ENCODE peak calls at places on chromosome 17, in seven cellular contexts. R, N, V, O, T, P and Q are unnamed samples.

GRCh38 chr17:50149425-50150353 is 788 bp downstream of the PPP1R9B start:
- DNase-seq in R (peak), N (no peak), V (peak), O (peak), T (peak), P (peak), Q (no peak)

GRCh38 chr17:82505296-82505695 is 14.2 kb upstream of the FOXK2 start:
- DNase-seq in R (no peak), N (no peak), V (no peak), O (no peak), T (no peak), P (no peak), Q (no peak)

GRCh38 chr17:79572136-79572915 is 38.5 kb downstream of the RBFOX3 start:
- DNase-seq in R (no peak), N (no peak), V (no peak), O (no peak), T (no peak), P (no peak), Q (no peak)

GRCh38 chr17:82108038-82108998 is 10.3 kb upstream of the FASN start:
- DNase-seq in R (no peak), N (no peak), V (no peak), O (no peak), T (no peak), P (no peak), Q (peak)

GRCh38 chr17:15332338-15332737 is 9.1 kb downstream of the TEKT3 start:
- DNase-seq in R (no peak), N (no peak), V (no peak), O (no peak), T (no peak), P (no peak), Q (no peak)

GRCh38 chr17:79912552-79913330 is 73.5 kb upstream of the CBX4 start:
- DNase-seq in R (no peak), N (no peak), V (no peak), O (no peak), T (no peak), P (no peak), Q (no peak)

GRCh38 chr17:43092891-43093290 is 32.3 kb downstream of the BRCA1 start:
- DNase-seq in R (peak), N (no peak), V (no peak), O (peak), T (no peak), P (no peak), Q (no peak)

GRCh38 chr17:4735825-4736651 is 3.6 kb upstream of the ZMYND15 start:
- DNase-seq in R (no peak), N (no peak), V (no peak), O (peak), T (no peak), P (no peak), Q (no peak)

GRCh38 chr17:8896641-8897635 is 29.5 kb upstream of the PIK3R6 start:
- DNase-seq in R (no peak), N (no peak), V (no peak), O (no peak), T (peak), P (no peak), Q (no peak)

GRCh38 chr17:72422505-72423285 is 301.9 kb downstream of the SOX9 start:
- DNase-seq in R (peak), N (no peak), V (no peak), O (peak), T (peak), P (peak), Q (no peak)

GRCh38 chr17:31373150-31374082 is 18.1 kb upstream of the RAB11FIP4 start:
- DNase-seq in R (peak), N (no peak), V (no peak), O (peak), T (no peak), P (peak), Q (no peak)

GRCh38 chr17:59607817-59608403 is 11.8 kb upstream of the CLTC start:
- DNase-seq in R (no peak), N (no peak), V (no peak), O (no peak), T (no peak), P (no peak), Q (no peak)

GRCh38 chr17:48486557-48486956 is 44.3 kb downstream of the HOXB1 start:
- DNase-seq in R (peak), N (no peak), V (no peak), O (peak), T (no peak), P (peak), Q (no peak)

GRCh38 chr17:43543300-43543699 is 2.8 kb downstream of the ETV4 start:
- DNase-seq in R (no peak), N (no peak), V (no peak), O (no peak), T (no peak), P (no peak), Q (no peak)

GRCh38 chr17:73293031-73293430 is 18.8 kb downstream of the CDC42EP4 start:
- DNase-seq in R (no peak), N (no peak), V (no peak), O (no peak), T (no peak), P (no peak), Q (no peak)

GRCh38 chr17:67032382-67032781 is 12.0 kb upstream of the CACNG1 start:
- DNase-seq in R (no peak), N (no peak), V (no peak), O (no peak), T (no peak), P (no peak), Q (no peak)

GRCh38 chr17:21106316-21106715 is 20.4 kb upstream of the DHRS7B start:
- DNase-seq in R (no peak), N (no peak), V (no peak), O (no peak), T (no peak), P (no peak), Q (no peak)

GRCh38 chr17:7336240-7337175 is at the start of gene ACAP1:
- DNase-seq in R (no peak), N (peak), V (no peak), O (no peak), T (no peak), P (no peak), Q (no peak)

GRCh38 chr17:51491416-51491815 is 231.1 kb downstream of the UTP18 start:
- DNase-seq in R (no peak), N (no peak), V (no peak), O (no peak), T (no peak), P (no peak), Q (no peak)

GRCh38 chr17:57086069-57086930 is 1.3 kb downstream of the AKAP1 start:
- DNase-seq in R (no peak), N (no peak), V (no peak), O (no peak), T (peak), P (peak), Q (no peak)

GRCh38 chr17:80663783-80664206 is 119.2 kb downstream of the RPTOR start:
- DNase-seq in R (peak), N (peak), V (no peak), O (no peak), T (no peak), P (no peak), Q (peak)

GRCh38 chr17:48051706-48052486 is 3.7 kb downstream of the NFE2L1 start:
- DNase-seq in R (peak), N (no peak), V (no peak), O (peak), T (peak), P (peak), Q (peak)

GRCh38 chr17:48555616-48556533 is 11.0 kb upstream of the HOXB2 start:
- DNase-seq in R (no peak), N (no peak), V (no peak), O (peak), T (no peak), P (peak), Q (no peak)

GRCh38 chr17:45339646-45340605 is 23.1 kb upstream of the MAP3K14 start:
- DNase-seq in R (no peak), N (no peak), V (no peak), O (no peak), T (no peak), P (no peak), Q (no peak)

GRCh38 chr17:44121206-44121605 is 2.2 kb downstream of the HDAC5 start:
- DNase-seq in R (no peak), N (no peak), V (no peak), O (no peak), T (no peak), P (no peak), Q (no peak)

GRCh38 chr17:51507444-51507843 is 247.1 kb downstream of the UTP18 start:
- DNase-seq in R (no peak), N (no peak), V (no peak), O (no peak), T (no peak), P (no peak), Q (no peak)

GRCh38 chr17:42361781-42362186 is 26.5 kb downstream of the STAT3 start:
- DNase-seq in R (no peak), N (peak), V (no peak), O (no peak), T (no peak), P (peak), Q (no peak)

GRCh38 chr17:77839324-77840155 is 119.0 kb upstream of the TNRC6C start:
- DNase-seq in R (no peak), N (no peak), V (no peak), O (no peak), T (no peak), P (no peak), Q (no peak)

GRCh38 chr17:7293131-7293557 is 1.3 kb downstream of the YBX2 start:
- DNase-seq in R (no peak), N (no peak), V (no peak), O (peak), T (no peak), P (no peak), Q (no peak)

GRCh38 chr17:63826468-63827001 is 696 bp upstream of the PSMC5 start:
- DNase-seq in R (peak), N (no peak), V (no peak), O (no peak), T (no peak), P (no peak), Q (no peak)

GRCh38 chr17:80446645-80447405 is 29.6 kb downstream of the NPTX1 start:
- DNase-seq in R (peak), N (no peak), V (no peak), O (no peak), T (no peak), P (peak), Q (no peak)

GRCh38 chr17:80738406-80738805 is 193.8 kb downstream of the RPTOR start:
- DNase-seq in R (no peak), N (no peak), V (no peak), O (no peak), T (no peak), P (no peak), Q (no peak)

GRCh38 chr17:46944931-46945330 is 22.0 kb downstream of the GOSR2 start:
- DNase-seq in R (no peak), N (no peak), V (no peak), O (no peak), T (no peak), P (no peak), Q (no peak)